ENCODE peak calls at places on chromosomes 13 and 19, in seven cellular contexts. One of them, this sample, is unnamed.

GRCh38 chr19:55644191-55644833 is 863 bp downstream of the ZNF581 start:
- DNase-seq in activated effector memory CD4-positive, alpha-beta T cell treated with Interleukin-2 at 50 U/mL for 16 hours: no peak
- DNase-seq in stimulated activated CD8-positive, alpha-beta memory T cell treated with anti-CD3 and anti-CD28 coated beads, Interleukin-4, amount 100 ng/mL, for 1 hour: no peak
- DNase-seq in activated naive CD4-positive, alpha-beta T cell treated with anti-CD3 and anti-CD28 coated beads for 36 hours: no peak
- DNase-seq in activated CD8-positive, alpha-beta memory T cell treated with anti-CD3 and anti-CD28 coated beads for 4 hours: no peak
- DNase-seq in tibial nerve: no peak
- DNase-seq in H54: no peak
- DNase-seq in this sample: no peak

GRCh38 chr13:100314132-100314910 is 225.4 kb downstream of the PCCA start:
- DNase-seq in activated effector memory CD4-positive, alpha-beta T cell treated with Interleukin-2 at 50 U/mL for 16 hours: no peak
- DNase-seq in stimulated activated CD8-positive, alpha-beta memory T cell treated with anti-CD3 and anti-CD28 coated beads, Interleukin-4, amount 100 ng/mL, for 1 hour: no peak
- DNase-seq in activated naive CD4-positive, alpha-beta T cell treated with anti-CD3 and anti-CD28 coated beads for 36 hours: no peak
- DNase-seq in activated CD8-positive, alpha-beta memory T cell treated with anti-CD3 and anti-CD28 coated beads for 4 hours: no peak
- DNase-seq in tibial nerve: no peak
- DNase-seq in H54: no peak
- DNase-seq in this sample: no peak

GRCh38 chr19:44684892-44685847 is 13.8 kb upstream of the CEACAM16 start:
- DNase-seq in activated effector memory CD4-positive, alpha-beta T cell treated with Interleukin-2 at 50 U/mL for 16 hours: no peak
- DNase-seq in stimulated activated CD8-positive, alpha-beta memory T cell treated with anti-CD3 and anti-CD28 coated beads, Interleukin-4, amount 100 ng/mL, for 1 hour: no peak
- DNase-seq in activated naive CD4-positive, alpha-beta T cell treated with anti-CD3 and anti-CD28 coated beads for 36 hours: peak; percentile 51
- DNase-seq in activated CD8-positive, alpha-beta memory T cell treated with anti-CD3 and anti-CD28 coated beads for 4 hours: no peak
- DNase-seq in tibial nerve: no peak
- DNase-seq in H54: peak; percentile 73
- DNase-seq in this sample: no peak

GRCh38 chr19:54470991-54471782 is 1.9 kb downstream of the CDC42EP5 start:
- DNase-seq in activated effector memory CD4-positive, alpha-beta T cell treated with Interleukin-2 at 50 U/mL for 16 hours: no peak
- DNase-seq in stimulated activated CD8-positive, alpha-beta memory T cell treated with anti-CD3 and anti-CD28 coated beads, Interleukin-4, amount 100 ng/mL, for 1 hour: no peak
- DNase-seq in activated naive CD4-positive, alpha-beta T cell treated with anti-CD3 and anti-CD28 coated beads for 36 hours: no peak
- DNase-seq in activated CD8-positive, alpha-beta memory T cell treated with anti-CD3 and anti-CD28 coated beads for 4 hours: no peak
- DNase-seq in tibial nerve: peak; percentile 42
- DNase-seq in H54: peak; percentile 23
- DNase-seq in this sample: no peak

GRCh38 chr13:31982540-31982939 is 49.0 kb upstream of the FRY start:
- DNase-seq in activated effector memory CD4-positive, alpha-beta T cell treated with Interleukin-2 at 50 U/mL for 16 hours: no peak
- DNase-seq in stimulated activated CD8-positive, alpha-beta memory T cell treated with anti-CD3 and anti-CD28 coated beads, Interleukin-4, amount 100 ng/mL, for 1 hour: no peak
- DNase-seq in activated naive CD4-positive, alpha-beta T cell treated with anti-CD3 and anti-CD28 coated beads for 36 hours: no peak
- DNase-seq in activated CD8-positive, alpha-beta memory T cell treated with anti-CD3 and anti-CD28 coated beads for 4 hours: no peak
- DNase-seq in tibial nerve: peak; percentile 41
- DNase-seq in H54: no peak
- DNase-seq in this sample: peak; percentile 63

GRCh38 chr19:49130325-49130724 is 11.0 kb downstream of the PPFIA3 start:
- DNase-seq in activated effector memory CD4-positive, alpha-beta T cell treated with Interleukin-2 at 50 U/mL for 16 hours: no peak
- DNase-seq in stimulated activated CD8-positive, alpha-beta memory T cell treated with anti-CD3 and anti-CD28 coated beads, Interleukin-4, amount 100 ng/mL, for 1 hour: no peak
- DNase-seq in activated naive CD4-positive, alpha-beta T cell treated with anti-CD3 and anti-CD28 coated beads for 36 hours: no peak
- DNase-seq in activated CD8-positive, alpha-beta memory T cell treated with anti-CD3 and anti-CD28 coated beads for 4 hours: no peak
- DNase-seq in tibial nerve: no peak
- DNase-seq in H54: no peak
- DNase-seq in this sample: no peak

GRCh38 chr13:92963029-92963428 is 263.6 kb upstream of the GPC6 start:
- DNase-seq in activated effector memory CD4-positive, alpha-beta T cell treated with Interleukin-2 at 50 U/mL for 16 hours: no peak
- DNase-seq in stimulated activated CD8-positive, alpha-beta memory T cell treated with anti-CD3 and anti-CD28 coated beads, Interleukin-4, amount 100 ng/mL, for 1 hour: no peak
- DNase-seq in activated naive CD4-positive, alpha-beta T cell treated with anti-CD3 and anti-CD28 coated beads for 36 hours: no peak
- DNase-seq in activated CD8-positive, alpha-beta memory T cell treated with anti-CD3 and anti-CD28 coated beads for 4 hours: no peak
- DNase-seq in tibial nerve: no peak
- DNase-seq in H54: no peak
- DNase-seq in this sample: no peak

GRCh38 chr19:3404324-3405260 is 38.2 kb downstream of the NFIC start:
- DNase-seq in activated effector memory CD4-positive, alpha-beta T cell treated with Interleukin-2 at 50 U/mL for 16 hours: no peak
- DNase-seq in stimulated activated CD8-positive, alpha-beta memory T cell treated with anti-CD3 and anti-CD28 coated beads, Interleukin-4, amount 100 ng/mL, for 1 hour: no peak
- DNase-seq in activated naive CD4-positive, alpha-beta T cell treated with anti-CD3 and anti-CD28 coated beads for 36 hours: no peak
- DNase-seq in activated CD8-positive, alpha-beta memory T cell treated with anti-CD3 and anti-CD28 coated beads for 4 hours: no peak
- DNase-seq in tibial nerve: peak; percentile 79
- DNase-seq in H54: no peak
- DNase-seq in this sample: no peak

GRCh38 chr13:54643863-54644262 is 1615.2 kb downstream of the OLFM4 start:
- DNase-seq in activated effector memory CD4-positive, alpha-beta T cell treated with Interleukin-2 at 50 U/mL for 16 hours: no peak
- DNase-seq in stimulated activated CD8-positive, alpha-beta memory T cell treated with anti-CD3 and anti-CD28 coated beads, Interleukin-4, amount 100 ng/mL, for 1 hour: no peak
- DNase-seq in activated naive CD4-positive, alpha-beta T cell treated with anti-CD3 and anti-CD28 coated beads for 36 hours: no peak
- DNase-seq in activated CD8-positive, alpha-beta memory T cell treated with anti-CD3 and anti-CD28 coated beads for 4 hours: no peak
- DNase-seq in tibial nerve: no peak
- DNase-seq in H54: no peak
- DNase-seq in this sample: no peak

GRCh38 chr13:98540476-98540875 is 36.4 kb downstream of the STK24 start:
- DNase-seq in activated effector memory CD4-positive, alpha-beta T cell treated with Interleukin-2 at 50 U/mL for 16 hours: no peak
- DNase-seq in stimulated activated CD8-positive, alpha-beta memory T cell treated with anti-CD3 and anti-CD28 coated beads, Interleukin-4, amount 100 ng/mL, for 1 hour: no peak
- DNase-seq in activated naive CD4-positive, alpha-beta T cell treated with anti-CD3 and anti-CD28 coated beads for 36 hours: no peak
- DNase-seq in activated CD8-positive, alpha-beta memory T cell treated with anti-CD3 and anti-CD28 coated beads for 4 hours: no peak
- DNase-seq in tibial nerve: no peak
- DNase-seq in H54: no peak
- DNase-seq in this sample: no peak

GRCh38 chr19:58571575-58571947 is 1.6 kb downstream of the MZF1 start:
- DNase-seq in activated effector memory CD4-positive, alpha-beta T cell treated with Interleukin-2 at 50 U/mL for 16 hours: no peak
- DNase-seq in stimulated activated CD8-positive, alpha-beta memory T cell treated with anti-CD3 and anti-CD28 coated beads, Interleukin-4, amount 100 ng/mL, for 1 hour: no peak
- DNase-seq in activated naive CD4-positive, alpha-beta T cell treated with anti-CD3 and anti-CD28 coated beads for 36 hours: peak; percentile 3
- DNase-seq in activated CD8-positive, alpha-beta memory T cell treated with anti-CD3 and anti-CD28 coated beads for 4 hours: no peak
- DNase-seq in tibial nerve: peak; percentile 8
- DNase-seq in H54: no peak
- DNase-seq in this sample: no peak

GRCh38 chr19:51458051-51458645 is at the start of gene SIGLEC8:
- DNase-seq in activated effector memory CD4-positive, alpha-beta T cell treated with Interleukin-2 at 50 U/mL for 16 hours: no peak
- DNase-seq in stimulated activated CD8-positive, alpha-beta memory T cell treated with anti-CD3 and anti-CD28 coated beads, Interleukin-4, amount 100 ng/mL, for 1 hour: no peak
- DNase-seq in activated naive CD4-positive, alpha-beta T cell treated with anti-CD3 and anti-CD28 coated beads for 36 hours: no peak
- DNase-seq in activated CD8-positive, alpha-beta memory T cell treated with anti-CD3 and anti-CD28 coated beads for 4 hours: no peak
- DNase-seq in tibial nerve: no peak
- DNase-seq in H54: no peak
- DNase-seq in this sample: no peak

GRCh38 chr19:57613941-57614743 is at the start of gene ZNF134:
- DNase-seq in activated effector memory CD4-positive, alpha-beta T cell treated with Interleukin-2 at 50 U/mL for 16 hours: peak; percentile 85
- DNase-seq in stimulated activated CD8-positive, alpha-beta memory T cell treated with anti-CD3 and anti-CD28 coated beads, Interleukin-4, amount 100 ng/mL, for 1 hour: peak; percentile 80
- DNase-seq in activated naive CD4-positive, alpha-beta T cell treated with anti-CD3 and anti-CD28 coated beads for 36 hours: peak; percentile 92
- DNase-seq in activated CD8-positive, alpha-beta memory T cell treated with anti-CD3 and anti-CD28 coated beads for 4 hours: peak; percentile 85
- DNase-seq in tibial nerve: peak; percentile 70
- DNase-seq in H54: peak; percentile 98
- DNase-seq in this sample: peak; percentile 50

GRCh38 chr13:110044521-110045200 is 258.3 kb upstream of the IRS2 start:
- DNase-seq in activated effector memory CD4-positive, alpha-beta T cell treated with Interleukin-2 at 50 U/mL for 16 hours: no peak
- DNase-seq in stimulated activated CD8-positive, alpha-beta memory T cell treated with anti-CD3 and anti-CD28 coated beads, Interleukin-4, amount 100 ng/mL, for 1 hour: no peak
- DNase-seq in activated naive CD4-positive, alpha-beta T cell treated with anti-CD3 and anti-CD28 coated beads for 36 hours: no peak
- DNase-seq in activated CD8-positive, alpha-beta memory T cell treated with anti-CD3 and anti-CD28 coated beads for 4 hours: no peak
- DNase-seq in tibial nerve: no peak
- DNase-seq in H54: no peak
- DNase-seq in this sample: no peak

GRCh38 chr19:609001-609340 is 19.3 kb downstream of the HCN2 start:
- DNase-seq in activated effector memory CD4-positive, alpha-beta T cell treated with Interleukin-2 at 50 U/mL for 16 hours: no peak
- DNase-seq in stimulated activated CD8-positive, alpha-beta memory T cell treated with anti-CD3 and anti-CD28 coated beads, Interleukin-4, amount 100 ng/mL, for 1 hour: no peak
- DNase-seq in activated naive CD4-positive, alpha-beta T cell treated with anti-CD3 and anti-CD28 coated beads for 36 hours: no peak
- DNase-seq in activated CD8-positive, alpha-beta memory T cell treated with anti-CD3 and anti-CD28 coated beads for 4 hours: no peak
- DNase-seq in tibial nerve: no peak
- DNase-seq in H54: peak; percentile 83
- DNase-seq in this sample: no peak

GRCh38 chr13:51229731-51230130 is 7.5 kb downstream of the FAM124A start:
- DNase-seq in activated effector memory CD4-positive, alpha-beta T cell treated with Interleukin-2 at 50 U/mL for 16 hours: no peak
- DNase-seq in stimulated activated CD8-positive, alpha-beta memory T cell treated with anti-CD3 and anti-CD28 coated beads, Interleukin-4, amount 100 ng/mL, for 1 hour: no peak
- DNase-seq in activated naive CD4-positive, alpha-beta T cell treated with anti-CD3 and anti-CD28 coated beads for 36 hours: no peak
- DNase-seq in activated CD8-positive, alpha-beta memory T cell treated with anti-CD3 and anti-CD28 coated beads for 4 hours: no peak
- DNase-seq in tibial nerve: no peak
- DNase-seq in H54: no peak
- DNase-seq in this sample: no peak

GRCh38 chr13:74191036-74191809 is 57.0 kb upstream of the KLF12 start:
- DNase-seq in activated effector memory CD4-positive, alpha-beta T cell treated with Interleukin-2 at 50 U/mL for 16 hours: no peak
- DNase-seq in stimulated activated CD8-positive, alpha-beta memory T cell treated with anti-CD3 and anti-CD28 coated beads, Interleukin-4, amount 100 ng/mL, for 1 hour: no peak
- DNase-seq in activated naive CD4-positive, alpha-beta T cell treated with anti-CD3 and anti-CD28 coated beads for 36 hours: peak; percentile 48
- DNase-seq in activated CD8-positive, alpha-beta memory T cell treated with anti-CD3 and anti-CD28 coated beads for 4 hours: no peak
- DNase-seq in tibial nerve: no peak
- DNase-seq in H54: no peak
- DNase-seq in this sample: no peak

This sample was measured in NCI-H2107.